ENCODE peak calls at places on chromosome 10, in four cellular contexts. I, S, J and K are unnamed samples.

GRCh38 chr10:50622497-50623298 is 1.1 kb downstream of the SGMS1 start:
- DNase-seq in I (peak; percentile 68), S (peak; percentile 25), J (no peak), K (peak; percentile 18)

GRCh38 chr10:124524991-124525653 is 63.5 kb downstream of the LHPP start:
- DNase-seq in I (no peak), S (peak; percentile 11), J (no peak), K (no peak)

GRCh38 chr10:121640276-121640675 is 42.0 kb upstream of the FGFR2 start:
- DNase-seq in I (no peak), S (no peak), J (no peak), K (no peak)

GRCh38 chr10:95941115-95941514 is 33.3 kb downstream of the CC2D2B start:
- DNase-seq in I (no peak), S (no peak), J (no peak), K (no peak)

GRCh38 chr10:48614481-48615383 is 9.9 kb upstream of the ARHGAP22 start:
- DNase-seq in I (no peak), S (no peak), J (no peak), K (no peak)

GRCh38 chr10:37314350-37314749 is 189.0 kb downstream of the ANKRD30A start:
- DNase-seq in I (no peak), S (no peak), J (no peak), K (no peak)

GRCh38 chr10:58054881-58055280 is 212.8 kb downstream of the IPMK start:
- DNase-seq in I (no peak), S (no peak), J (no peak), K (no peak)

GRCh38 chr10:122144199-122144598 is 126.9 kb upstream of the BTBD16 start:
- DNase-seq in I (no peak), S (no peak), J (no peak), K (no peak)

GRCh38 chr10:131559450-131559911 is 248.0 kb upstream of the TCERG1L start:
- DNase-seq in I (no peak), S (no peak), J (no peak), K (no peak)

GRCh38 chr10:45000764-45001381 is at the start of gene ZNF22:
- DNase-seq in I (peak; percentile 86), S (peak; percentile 70), J (no peak), K (peak; percentile 71)

GRCh38 chr10:16545126-16545736 is 23.6 kb upstream of the C1QL3 start:
- DNase-seq in I (peak; percentile 38), S (no peak), J (peak; percentile 13), K (peak; percentile 62)

GRCh38 chr10:30505543-30506298 is 71.7 kb downstream of the MAP3K8 start:
- DNase-seq in I (no peak), S (no peak), J (peak; percentile 56), K (no peak)

GRCh38 chr10:132918617-132919373 is 23.6 kb downstream of the CFAP46 start:
- DNase-seq in I (no peak), S (no peak), J (no peak), K (no peak)

GRCh38 chr10:27620425-27621397 is 116.6 kb downstream of the RAB18 start:
- DNase-seq in I (no peak), S (no peak), J (no peak), K (no peak)

GRCh38 chr10:88270871-88271713 is 312.0 kb downstream of the RNLS start:
- DNase-seq in I (no peak), S (no peak), J (no peak), K (no peak)

GRCh38 chr10:13158401-13158800 is 3.0 kb upstream of the MCM10 start:
- DNase-seq in I (no peak), S (no peak), J (no peak), K (no peak)
- TF ChIP-seq ELF4 in I (no peak), S (no peak), J (no peak), K (no peak)

DNA sequence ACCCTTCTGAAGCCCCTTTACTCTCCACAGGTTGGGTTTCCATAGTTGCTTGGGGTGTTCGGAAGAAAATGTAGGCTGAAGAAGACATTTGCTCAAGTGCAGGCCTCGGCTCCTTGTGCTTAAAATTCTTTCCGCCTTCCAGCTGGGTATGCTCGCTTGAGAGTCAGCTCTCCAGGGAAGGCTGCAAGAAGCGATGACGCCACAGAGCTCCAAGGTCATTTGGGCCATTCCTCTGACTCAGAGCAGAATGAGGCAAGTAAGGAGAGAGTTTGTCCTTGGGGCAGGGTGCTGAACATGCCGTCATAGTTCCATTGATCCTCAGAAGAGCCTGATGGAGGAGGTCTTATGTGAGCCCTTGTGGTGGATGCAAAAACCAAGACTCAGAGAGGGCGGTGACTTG is 27.4 kb upstream of the HSPA12A start:
- DNase-seq in I (no peak), S (no peak), J (peak; percentile 32), K (no peak)
- TF ChIP-seq ELF4 in I (no peak), S (no peak), J (no peak), K (no peak)

GRCh38 chr10:81847675-81848074 is 27.3 kb upstream of the NRG3 start:
- DNase-seq in I (no peak), S (peak; percentile 25), J (no peak), K (no peak)

GRCh38 chr10:81838950-81839349 is 36.0 kb upstream of the NRG3 start:
- DNase-seq in I (no peak), S (peak; percentile 38), J (no peak), K (no peak)

GRCh38 chr10:81848931-81849330 is 26.1 kb upstream of the NRG3 start:
- DNase-seq in I (no peak), S (no peak), J (no peak), K (no peak)

GRCh38 chr10:81848514-81848913 is 26.5 kb upstream of the NRG3 start:
- DNase-seq in I (no peak), S (no peak), J (no peak), K (no peak)

DNA sequence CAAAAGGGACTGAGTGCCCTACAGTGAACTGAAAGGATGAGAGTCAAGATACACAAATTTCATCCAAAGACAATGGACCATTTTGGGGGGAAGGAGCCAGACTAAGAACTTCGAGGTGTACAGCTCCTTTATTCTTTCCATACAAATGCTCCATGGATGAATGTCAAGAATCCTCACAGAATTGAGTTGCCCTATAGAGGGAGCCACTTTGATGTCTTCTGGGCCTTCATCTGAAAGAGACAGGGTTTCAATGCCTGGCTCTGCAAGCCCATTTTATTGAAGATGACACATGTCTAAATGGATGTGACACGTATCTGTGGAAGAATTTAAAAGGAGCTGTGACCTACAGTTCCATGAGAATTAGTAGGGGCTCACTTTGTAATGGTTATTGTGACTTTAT is 32.0 kb upstream of the NRG3 start:
- DNase-seq in I (no peak), S (no peak), J (no peak), K (no peak)
- TF ChIP-seq ELF4 in I (no peak), S (no peak), J (no peak), K (no peak)

GRCh38 chr10:62083413-62083794 is 181.9 kb downstream of the ARID5B start:
- DNase-seq in I (peak; percentile 17), S (no peak), J (no peak), K (peak; percentile 25)

GRCh38 chr10:62085821-62086220 is 182.8 kb downstream of the RTKN2 start:
- DNase-seq in I (no peak), S (no peak), J (no peak), K (no peak)

GRCh38 chr10:62085404-62085803 is 183.2 kb downstream of the RTKN2 start:
- DNase-seq in I (no peak), S (no peak), J (no peak), K (no peak)

GRCh38 chr10:62083868-62084267 is 182.4 kb downstream of the ARID5B start:
- DNase-seq in I (peak; percentile 69), S (no peak), J (no peak), K (peak; percentile 26)

GRCh38 chr10:62084434-62084833 is 182.9 kb downstream of the ARID5B start:
- DNase-seq in I (no peak), S (no peak), J (no peak), K (no peak)
- TF ChIP-seq ELF4 in I (no peak), S (no peak), J (no peak), K (no peak)

DNA sequence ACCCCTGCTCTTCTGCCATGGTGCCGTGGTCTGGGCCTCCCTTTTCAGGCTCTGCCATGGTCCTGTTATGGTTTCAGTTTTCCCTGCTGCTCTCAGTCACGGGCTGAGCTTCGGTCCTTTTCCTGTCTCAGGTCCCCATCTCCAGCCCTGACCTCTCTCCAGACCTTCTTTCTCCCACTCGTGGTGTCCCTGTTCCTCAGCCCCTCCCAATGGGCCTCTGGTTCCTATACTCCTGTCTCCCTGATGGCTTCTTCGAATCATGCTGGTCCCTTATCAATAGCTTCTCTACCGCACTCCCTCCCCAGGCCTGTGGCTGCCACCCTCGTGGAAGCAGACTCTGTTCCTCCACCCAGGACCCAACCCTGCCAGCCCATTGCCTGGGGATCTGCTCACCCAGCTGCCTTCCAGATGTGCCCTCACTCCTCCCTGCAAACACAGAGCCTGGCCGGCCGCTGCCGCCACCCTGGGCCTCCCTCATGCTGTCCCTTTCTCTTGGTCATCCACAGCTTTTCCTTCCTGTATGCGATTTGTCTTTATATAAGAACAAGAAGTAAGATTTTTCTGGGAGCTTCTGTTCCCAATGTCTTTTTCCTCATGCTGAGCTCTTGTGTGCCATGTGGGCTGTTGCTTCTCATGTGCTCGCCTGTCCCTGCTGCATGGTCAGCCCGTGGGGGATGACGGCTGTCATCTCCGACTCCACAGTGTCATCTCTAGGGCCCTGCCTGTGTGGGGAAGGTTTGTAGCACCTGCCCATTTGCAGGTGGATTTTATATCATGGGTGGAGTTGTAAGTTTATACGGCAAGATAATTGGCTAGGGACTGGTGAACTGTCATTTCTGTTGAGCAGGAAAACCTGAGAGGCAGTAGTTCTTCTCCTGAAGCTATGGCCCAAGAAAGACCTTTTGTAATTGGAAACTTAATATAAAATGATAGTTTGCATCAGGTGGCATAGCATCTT is 126.7 kb downstream of the NT5C2 start:
- DNase-seq in I (no peak), S (no peak), J (no peak), K (no peak)
- TF ChIP-seq ELF4 in I (no peak), S (no peak), J (no peak), K (no peak)

GRCh38 chr10:23643396-23643795 is 204.5 kb downstream of the OTUD1 start:
- DNase-seq in I (no peak), S (no peak), J (no peak), K (no peak)
- TF ChIP-seq ELF4 in I (no peak), S (no peak), J (no peak), K (no peak)